ENCODE peak calls at places on chromosomes 11 and 22, in ten cellular contexts. O is ovary, W is transverse colon, A is upper lobe of left lung, U is suprapubic skin, M is A549, P is stomach, T is sigmoid colon, H is K562, E is GM12878. B is an unnamed sample.

GRCh38 chr11:128342511-128343133 is 244.7 kb downstream of the ETS1 start:
- DNase-seq in O (no peak), W (peak; percentile 42), A (peak; percentile 84), U (no peak), M (peak; percentile 19), P (no peak), T (peak; percentile 72), H (no peak), E (peak; percentile 39), B (no peak)

GRCh38 chr11:35412285-35412684 is 7.1 kb downstream of the SLC1A2 start:
- DNase-seq in O (no peak), W (no peak), A (no peak), U (no peak), M (peak; percentile 43), P (no peak), T (no peak), H (peak; percentile 9), E (no peak), B (no peak)

GRCh38 chr11:115802641-115803040 is 298.4 kb upstream of the CADM1 start:
- DNase-seq in O (no peak), W (no peak), A (no peak), U (no peak), M (no peak), P (no peak), T (no peak), H (no peak), E (no peak), B (no peak)

GRCh38 chr11:20274031-20274430 is 89.5 kb upstream of the HTATIP2 start:
- DNase-seq in O (no peak), W (no peak), A (no peak), U (no peak), M (no peak), P (no peak), T (no peak), H (no peak), E (no peak), B (no peak)

GRCh38 chr11:126968915-126969314 is 31.7 kb downstream of the KIRREL3 start:
- DNase-seq in O (no peak), W (no peak), A (no peak), U (no peak), M (no peak), P (no peak), T (no peak), H (peak; percentile 3), E (no peak), B (no peak)

GRCh38 chr11:45650166-45651095 is 15.0 kb downstream of the CHST1 start:
- DNase-seq in O (no peak), W (no peak), A (no peak), U (peak; percentile 47), M (no peak), P (no peak), T (peak; percentile 50), H (no peak), E (no peak), B (no peak)

GRCh38 chr11:79328402-79328801 is 112.4 kb downstream of the TENM4 start:
- DNase-seq in O (no peak), W (no peak), A (no peak), U (no peak), M (no peak), P (no peak), T (no peak), H (no peak), E (no peak), B (no peak)

GRCh38 chr11:5737672-5738071 is 1.4 kb downstream of the OR56B1 start:
- DNase-seq in O (no peak), W (no peak), A (no peak), U (no peak), M (no peak), P (no peak), T (no peak), H (no peak), E (no peak), B (no peak)

GRCh38 chr22:21009638-21010425 is 5.1 kb upstream of the P2RX6 start:
- DNase-seq in O (no peak), W (peak; percentile 35), A (no peak), U (no peak), M (no peak), P (peak; percentile 48), T (no peak), H (peak; percentile 86), E (no peak), B (no peak)

GRCh38 chr11:17526326-17526725 is 17.9 kb downstream of the USH1C start:
- DNase-seq in O (no peak), W (no peak), A (no peak), U (no peak), M (no peak), P (no peak), T (no peak), H (no peak), E (no peak), B (no peak)

GRCh38 chr11:121374286-121374985 is 77.7 kb upstream of the SORL1 start:
- DNase-seq in O (no peak), W (no peak), A (no peak), U (no peak), M (no peak), P (no peak), T (no peak), H (no peak), E (no peak), B (no peak)

GRCh38 chr11:120564573-120565301 is 53.2 kb downstream of the GRIK4 start:
- DNase-seq in O (peak; percentile 53), W (no peak), A (no peak), U (no peak), M (no peak), P (no peak), T (no peak), H (peak; percentile 5), E (peak; percentile 49), B (no peak)

GRCh38 chr11:17458268-17458667 is 18.4 kb downstream of the ABCC8 start:
- DNase-seq in O (no peak), W (no peak), A (no peak), U (no peak), M (no peak), P (no peak), T (no peak), H (no peak), E (no peak), B (no peak)

GRCh38 chr22:36010913-36011312 is 17.7 kb downstream of the RBFOX2 start:
- DNase-seq in O (no peak), W (no peak), A (no peak), U (no peak), M (no peak), P (no peak), T (no peak), H (no peak), E (no peak), B (no peak)

GRCh38 chr11:96191752-96192151 is 151.2 kb downstream of the MAML2 start:
- DNase-seq in O (no peak), W (no peak), A (no peak), U (no peak), M (no peak), P (no peak), T (no peak), H (no peak), E (no peak), B (no peak)
- TF ChIP-seq EP300 in O (no peak), W (no peak), A (no peak), U (no peak), M (no peak), P (no peak), T (no peak), H (no peak), E (no peak), B (no peak)

DNA sequence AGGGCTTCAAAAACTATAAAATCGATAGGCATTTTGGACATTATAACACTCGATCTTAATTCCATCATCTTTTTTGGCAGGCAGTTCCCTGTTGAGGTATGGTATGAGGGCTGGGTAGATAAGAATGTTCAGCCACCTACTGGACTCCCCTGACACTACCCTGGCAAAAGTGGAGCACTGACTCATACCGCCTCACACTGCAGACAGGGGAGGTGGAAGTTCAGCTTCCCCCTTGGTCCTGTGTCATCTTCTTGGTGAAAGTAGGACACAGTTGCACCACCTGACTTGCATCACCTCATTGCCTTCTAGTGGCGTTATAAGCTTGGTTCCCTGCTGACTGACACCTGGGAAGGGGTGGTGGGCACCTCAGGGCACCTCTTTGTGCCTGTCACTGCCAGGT is 30.4 kb downstream of the PAAF1 start:
- DNase-seq in O (no peak), W (no peak), A (peak; percentile 21), U (no peak), M (peak; percentile 75), P (no peak), T (no peak), H (peak; percentile 49), E (no peak), B (no peak)
- TF ChIP-seq CTCF in O (no peak), W (no peak), A (no peak), U (no peak), M (peak; percentile 8), P (no peak), T (no peak), H (peak; percentile 58), E (no peak), B (no peak)

DNA sequence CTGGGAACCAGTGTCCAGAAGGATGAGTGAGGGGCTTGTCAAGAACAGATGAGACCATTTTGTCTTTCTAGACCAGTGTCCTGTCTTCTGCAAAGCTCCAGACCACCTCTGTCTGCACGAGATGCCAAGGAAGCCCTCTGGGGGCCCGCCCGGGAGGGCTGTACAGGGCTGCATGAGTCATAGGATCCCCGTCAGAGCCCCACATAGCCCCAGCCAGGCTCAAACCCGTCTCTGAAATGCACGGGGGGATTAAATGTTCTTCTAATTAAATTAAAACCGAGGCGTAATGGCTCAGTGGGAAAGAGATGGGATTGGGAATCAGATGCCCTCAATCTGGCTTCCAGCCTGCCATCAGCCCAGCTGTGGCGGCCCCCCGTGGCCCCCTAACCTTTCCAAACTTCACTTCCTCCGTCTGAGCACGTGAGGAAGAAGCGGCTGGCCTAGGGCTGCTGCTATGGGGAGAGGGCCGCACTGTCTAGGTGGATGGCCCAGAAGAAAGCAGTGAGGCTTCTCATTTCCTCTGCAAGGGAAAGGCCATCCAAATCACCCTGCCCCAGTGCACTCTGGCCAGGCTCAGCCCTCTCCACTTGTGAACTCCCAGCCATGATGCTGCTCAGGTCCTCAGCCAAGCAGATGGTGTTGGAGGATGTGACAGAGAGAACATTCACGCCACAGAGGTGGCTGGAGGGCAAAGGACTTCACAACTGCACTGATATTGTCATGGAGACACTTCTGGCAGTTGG is 32.8 kb downstream of the KCNQ1OT1 start:
- DNase-seq in O (no peak), W (no peak), A (no peak), U (peak; percentile 20), M (no peak), P (peak; percentile 17), T (peak; percentile 49), H (no peak), E (no peak), B (no peak)
- TF ChIP-seq EP300 in O (no peak), W (no peak), A (no peak), U (no peak), M (no peak), P (no peak), T (no peak), H (no peak), E (no peak), B (no peak)

DNA sequence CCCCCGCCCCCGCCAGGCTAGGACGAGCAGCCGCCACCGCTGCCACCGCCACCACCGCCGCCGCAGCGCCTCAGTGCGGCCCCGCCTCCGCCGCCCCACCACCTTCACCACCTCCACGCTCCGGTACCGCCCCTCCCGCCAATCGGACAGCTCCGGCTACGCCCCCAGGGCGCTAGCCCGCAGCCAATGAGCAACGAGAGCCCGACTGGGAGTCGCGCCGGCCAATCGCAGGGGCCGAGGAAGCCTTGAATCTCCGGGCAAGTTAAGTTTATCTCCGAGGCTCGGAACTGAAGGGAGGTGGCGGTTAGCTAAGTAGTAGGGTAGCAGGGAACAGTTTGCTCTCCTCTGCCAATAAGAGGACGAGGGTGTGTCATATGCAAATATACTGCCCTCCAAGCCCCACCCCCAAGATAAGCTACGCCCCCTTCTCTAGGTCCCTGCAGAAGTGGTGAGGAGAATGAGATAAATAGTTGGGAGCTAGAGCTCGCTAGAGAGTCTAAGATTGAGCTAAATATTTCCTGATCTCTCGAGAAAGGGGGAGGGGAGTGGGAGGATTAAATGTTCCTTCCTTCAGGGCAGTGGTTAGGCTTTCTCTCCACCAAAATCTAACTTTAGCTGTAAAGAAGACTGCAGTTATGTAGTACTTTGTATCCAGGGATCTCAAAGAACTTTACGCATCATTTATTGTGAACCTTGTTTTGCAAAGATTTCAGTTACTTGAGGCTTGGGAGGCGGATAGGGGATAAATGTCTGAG is at the start of gene SESN3:
- DNase-seq in O (peak; percentile 98), W (peak; percentile 98), A (peak; percentile 99), U (peak; percentile 99), M (peak; percentile 71), P (peak; percentile 98), T (peak; percentile 99), H (peak; percentile 97), E (peak; percentile 93), B (peak; percentile 97)
- TF ChIP-seq CTCF in O (no peak), W (no peak), A (no peak), U (no peak), M (no peak), P (no peak), T (no peak), H (no peak), E (no peak), B (no peak)

B was measured in tibial nerve.